ENCODE peak calls at places on chromosomes 11 and 22, in four cellular contexts. One of them, this sample, is unnamed.
A peak's percentile ranks its signal among the peaks of the same experiment; 100 is the strongest.

GRCh38 chr11:57182896-57183295 is 1.1 kb downstream of the LRRC55 start:
- DNase-seq in AG04450: no peak
- DNase-seq in AG04449: no peak
- DNase-seq in activated CD8-positive, alpha-beta T cell treated with anti-CD3 and anti-CD28 coated beads for 36 hours: no peak
- DNase-seq in this sample: no peak

GRCh38 chr11:62444271-62444833 is 25.5 kb downstream of the SCGB1A1 start:
- DNase-seq in AG04450: peak; percentile 38
- DNase-seq in activated CD8-positive, alpha-beta T cell treated with anti-CD3 and anti-CD28 coated beads for 36 hours: peak; percentile 36
- DNase-seq in AG04449: no peak
- DNase-seq in this sample: no peak

GRCh38 chr11:40384991-40385390 is 1074.5 kb downstream of the LRRC4C start:
- DNase-seq in activated CD8-positive, alpha-beta T cell treated with anti-CD3 and anti-CD28 coated beads for 36 hours: no peak
- DNase-seq in AG04449: peak; percentile 5
- DNase-seq in AG04450: no peak
- DNase-seq in this sample: peak; percentile 44

GRCh38 chr11:65646921-65647701 is 9.2 kb downstream of the SIPA1 start:
- DNase-seq in AG04450: no peak
- DNase-seq in AG04449: no peak
- DNase-seq in activated CD8-positive, alpha-beta T cell treated with anti-CD3 and anti-CD28 coated beads for 36 hours: no peak
- DNase-seq in this sample: no peak

GRCh38 chr22:42275176-42275575 is 4.7 kb upstream of the TCF20 start:
- DNase-seq in AG04449: no peak
- DNase-seq in activated CD8-positive, alpha-beta T cell treated with anti-CD3 and anti-CD28 coated beads for 36 hours: no peak
- DNase-seq in AG04450: no peak
- DNase-seq in this sample: no peak

GRCh38 chr11:100557830-100558611 is 129.1 kb upstream of the ARHGAP42 start:
- DNase-seq in activated CD8-positive, alpha-beta T cell treated with anti-CD3 and anti-CD28 coated beads for 36 hours: no peak
- DNase-seq in AG04449: no peak
- DNase-seq in AG04450: no peak
- DNase-seq in this sample: no peak

GRCh38 chr11:65340226-65340625 is 6.6 kb downstream of the DPF2 start:
- DNase-seq in activated CD8-positive, alpha-beta T cell treated with anti-CD3 and anti-CD28 coated beads for 36 hours: no peak
- DNase-seq in AG04449: no peak
- DNase-seq in AG04450: no peak
- DNase-seq in this sample: no peak

GRCh38 chr11:63536669-63537292 is at the start of gene PLAAT4:
- DNase-seq in AG04450: no peak
- DNase-seq in activated CD8-positive, alpha-beta T cell treated with anti-CD3 and anti-CD28 coated beads for 36 hours: no peak
- DNase-seq in AG04449: no peak
- DNase-seq in this sample: peak; percentile 30

GRCh38 chr11:93507517-93507916 is 35.7 kb downstream of the SMCO4 start:
- DNase-seq in activated CD8-positive, alpha-beta T cell treated with anti-CD3 and anti-CD28 coated beads for 36 hours: no peak
- DNase-seq in AG04449: no peak
- DNase-seq in AG04450: no peak
- DNase-seq in this sample: no peak

GRCh38 chr22:32208681-32209080 is 3.8 kb upstream of the RFPL2 start:
- DNase-seq in activated CD8-positive, alpha-beta T cell treated with anti-CD3 and anti-CD28 coated beads for 36 hours: no peak
- DNase-seq in AG04449: no peak
- DNase-seq in AG04450: no peak
- DNase-seq in this sample: no peak

GRCh38 chr22:31176923-31177322 is 16.9 kb downstream of the RNF185 start:
- DNase-seq in activated CD8-positive, alpha-beta T cell treated with anti-CD3 and anti-CD28 coated beads for 36 hours: no peak
- DNase-seq in AG04449: no peak
- DNase-seq in AG04450: no peak
- DNase-seq in this sample: no peak

GRCh38 chr11:124152770-124153407 is 30.3 kb upstream of the OR10D3 start:
- DNase-seq in activated CD8-positive, alpha-beta T cell treated with anti-CD3 and anti-CD28 coated beads for 36 hours: no peak
- DNase-seq in AG04450: no peak
- DNase-seq in AG04449: no peak
- DNase-seq in this sample: no peak
- TF ChIP-seq CTCF in activated CD8-positive, alpha-beta T cell treated with anti-CD3 and anti-CD28 coated beads for 36 hours: no peak
- TF ChIP-seq CTCF in AG04450: peak; percentile 16
- TF ChIP-seq CTCF in AG04449: no peak
- TF ChIP-seq CTCF in this sample: no peak

GRCh38 chr11:108170191-108170590 is 48.8 kb downstream of the ACAT1 start:
- DNase-seq in AG04449: no peak
- DNase-seq in activated CD8-positive, alpha-beta T cell treated with anti-CD3 and anti-CD28 coated beads for 36 hours: no peak
- DNase-seq in AG04450: no peak
- DNase-seq in this sample: no peak

DNA sequence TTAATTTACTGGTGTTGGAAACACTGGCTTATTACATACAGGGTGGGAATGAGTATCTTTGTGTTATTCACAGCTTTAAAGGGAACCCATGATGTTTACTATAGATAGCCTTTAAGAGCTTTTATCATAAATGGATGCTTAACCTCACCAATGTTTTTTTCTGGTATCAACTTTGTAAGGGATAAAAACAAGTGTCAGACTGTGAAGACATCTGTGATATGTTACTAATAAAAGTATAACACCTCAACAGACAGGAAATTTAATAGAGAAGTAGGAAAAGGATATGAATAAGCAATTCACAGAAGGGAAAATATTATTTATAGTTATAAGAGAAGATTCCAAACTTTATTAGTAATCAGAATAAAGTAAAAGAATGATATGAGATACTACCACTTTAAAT is 46.3 kb downstream of the ACAT1 start:
- DNase-seq in AG04449: no peak
- DNase-seq in AG04450: no peak
- DNase-seq in activated CD8-positive, alpha-beta T cell treated with anti-CD3 and anti-CD28 coated beads for 36 hours: no peak
- DNase-seq in this sample: no peak
- TF ChIP-seq CTCF in AG04449: no peak
- TF ChIP-seq CTCF in AG04450: no peak
- TF ChIP-seq CTCF in activated CD8-positive, alpha-beta T cell treated with anti-CD3 and anti-CD28 coated beads for 36 hours: no peak
- TF ChIP-seq CTCF in this sample: no peak

DNA sequence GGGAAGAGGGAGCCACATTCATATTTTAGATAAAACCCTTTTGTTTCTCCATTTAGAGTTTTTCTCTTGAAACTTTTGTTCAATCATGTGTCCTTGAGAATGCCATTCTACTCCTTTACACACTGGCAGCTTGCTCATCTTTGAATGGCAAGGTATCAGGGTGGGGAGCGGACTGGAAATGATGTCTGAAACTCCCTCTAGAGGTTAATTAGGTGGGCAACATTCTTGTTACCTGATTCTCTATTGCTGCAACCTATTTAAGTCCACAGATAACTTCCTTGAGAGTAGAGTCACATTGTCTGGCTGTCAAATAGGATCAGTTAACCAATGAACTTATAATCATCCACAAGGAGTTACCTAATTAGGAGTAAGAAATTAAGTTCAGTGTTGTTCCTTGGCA is 533.6 kb upstream of the API5 start:
- DNase-seq in AG04450: no peak
- DNase-seq in activated CD8-positive, alpha-beta T cell treated with anti-CD3 and anti-CD28 coated beads for 36 hours: no peak
- DNase-seq in AG04449: no peak
- DNase-seq in this sample: no peak
- TF ChIP-seq CTCF in AG04450: no peak
- TF ChIP-seq CTCF in activated CD8-positive, alpha-beta T cell treated with anti-CD3 and anti-CD28 coated beads for 36 hours: no peak
- TF ChIP-seq CTCF in AG04449: no peak
- TF ChIP-seq CTCF in this sample: no peak

GRCh38 chr11:47163198-47163597 is 13.5 kb downstream of the ARFGAP2 start:
- DNase-seq in activated CD8-positive, alpha-beta T cell treated with anti-CD3 and anti-CD28 coated beads for 36 hours: no peak
- DNase-seq in AG04450: no peak
- DNase-seq in AG04449: no peak
- DNase-seq in this sample: no peak

GRCh38 chr11:47160753-47161133 is 15.9 kb downstream of the ARFGAP2 start:
- DNase-seq in AG04450: no peak
- DNase-seq in AG04449: no peak
- DNase-seq in activated CD8-positive, alpha-beta T cell treated with anti-CD3 and anti-CD28 coated beads for 36 hours: no peak
- DNase-seq in this sample: no peak

GRCh38 chr11:47162426-47162825 is 14.3 kb downstream of the ARFGAP2 start:
- DNase-seq in activated CD8-positive, alpha-beta T cell treated with anti-CD3 and anti-CD28 coated beads for 36 hours: no peak
- DNase-seq in AG04449: no peak
- DNase-seq in AG04450: no peak
- DNase-seq in this sample: no peak

GRCh38 chr11:47161134-47161854 is 15.4 kb downstream of the ARFGAP2 start:
- DNase-seq in AG04449: no peak
- DNase-seq in activated CD8-positive, alpha-beta T cell treated with anti-CD3 and anti-CD28 coated beads for 36 hours: peak; percentile 74
- DNase-seq in AG04450: no peak
- DNase-seq in this sample: peak; percentile 36

DNA sequence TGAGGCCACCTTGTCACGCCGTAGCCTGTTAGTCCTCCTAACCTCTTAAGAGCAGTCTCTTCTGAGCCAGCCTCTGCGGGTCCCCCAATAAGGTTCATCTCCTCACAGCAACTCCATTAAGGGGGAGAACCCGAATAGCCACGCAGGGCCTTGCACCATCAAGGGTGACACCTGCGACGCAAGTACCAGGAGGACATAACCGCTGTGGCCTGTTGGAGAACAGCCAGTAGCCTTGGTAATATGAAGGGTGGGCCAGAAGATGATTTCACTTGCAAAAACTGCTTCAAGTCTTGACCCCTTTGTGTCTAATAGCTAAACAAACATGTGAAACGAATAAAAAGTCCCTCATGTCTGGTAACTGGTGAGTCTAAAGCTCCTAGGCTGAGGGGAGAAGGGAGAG is 14.8 kb downstream of the ARFGAP2 start:
- DNase-seq in AG04450: no peak
- DNase-seq in activated CD8-positive, alpha-beta T cell treated with anti-CD3 and anti-CD28 coated beads for 36 hours: no peak
- DNase-seq in AG04449: no peak
- DNase-seq in this sample: no peak
- TF ChIP-seq CTCF in AG04450: no peak
- TF ChIP-seq CTCF in activated CD8-positive, alpha-beta T cell treated with anti-CD3 and anti-CD28 coated beads for 36 hours: no peak
- TF ChIP-seq CTCF in AG04449: no peak
- TF ChIP-seq CTCF in this sample: no peak

DNA sequence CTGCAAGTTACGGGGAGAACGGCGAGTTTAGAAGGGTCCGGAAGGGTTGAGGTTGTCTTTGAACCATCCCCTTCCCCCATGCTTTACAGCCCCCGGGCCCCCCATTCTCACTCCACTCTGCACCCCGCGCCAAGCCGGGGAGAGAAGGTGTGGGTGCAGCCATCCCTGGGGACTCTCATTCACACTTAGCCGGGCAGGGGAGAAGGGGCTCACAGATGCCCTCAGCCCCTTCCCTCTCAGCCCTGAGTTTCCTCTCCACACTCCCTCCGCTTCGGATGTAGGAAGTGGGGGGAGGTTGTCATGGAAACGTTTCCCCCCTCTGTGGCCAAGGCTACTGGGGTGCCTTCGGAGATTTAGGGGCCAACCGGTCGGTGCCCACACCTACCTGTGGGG is 333 bp downstream of the CADM1 start:
- DNase-seq in AG04450: no peak
- DNase-seq in activated CD8-positive, alpha-beta T cell treated with anti-CD3 and anti-CD28 coated beads for 36 hours: no peak
- DNase-seq in AG04449: no peak
- DNase-seq in this sample: no peak
- TF ChIP-seq CTCF in AG04450: no peak
- TF ChIP-seq CTCF in activated CD8-positive, alpha-beta T cell treated with anti-CD3 and anti-CD28 coated beads for 36 hours: no peak
- TF ChIP-seq CTCF in AG04449: no peak
- TF ChIP-seq CTCF in this sample: no peak

DNA sequence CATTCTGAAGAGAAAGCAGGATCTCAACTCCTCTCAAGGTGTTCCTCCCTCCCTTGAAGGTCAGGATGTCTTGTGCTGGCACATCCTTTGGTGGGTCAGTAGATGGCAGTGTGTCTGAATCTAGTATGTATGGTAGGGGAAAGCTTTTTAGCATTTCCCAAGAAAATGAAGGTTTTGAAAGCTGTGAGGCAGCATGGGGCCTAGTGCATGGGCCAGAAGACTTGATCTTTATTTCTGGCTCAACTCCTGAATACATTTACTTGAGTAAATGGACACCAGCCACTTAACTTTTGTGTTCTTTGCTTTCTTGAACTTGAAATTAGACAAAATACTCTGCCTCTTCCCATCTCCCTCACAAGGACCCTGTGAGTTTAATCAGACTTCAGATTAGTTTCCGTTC is 289.0 kb downstream of the CASP12 start:
- DNase-seq in AG04450: peak; percentile 38
- DNase-seq in AG04449: no peak
- DNase-seq in activated CD8-positive, alpha-beta T cell treated with anti-CD3 and anti-CD28 coated beads for 36 hours: peak; percentile 29
- DNase-seq in this sample: peak; percentile 25
- TF ChIP-seq CTCF in AG04450: peak; percentile 87
- TF ChIP-seq CTCF in AG04449: peak; percentile 79
- TF ChIP-seq CTCF in activated CD8-positive, alpha-beta T cell treated with anti-CD3 and anti-CD28 coated beads for 36 hours: peak; percentile 72
- TF ChIP-seq CTCF in this sample: peak; percentile 88

GRCh38 chr22:36961626-36962025 is 48.2 kb downstream of the CSF2RB start:
- DNase-seq in AG04450: no peak
- DNase-seq in activated CD8-positive, alpha-beta T cell treated with anti-CD3 and anti-CD28 coated beads for 36 hours: no peak
- DNase-seq in AG04449: no peak
- DNase-seq in this sample: no peak
- TF ChIP-seq CTCF in AG04450: no peak
- TF ChIP-seq CTCF in activated CD8-positive, alpha-beta T cell treated with anti-CD3 and anti-CD28 coated beads for 36 hours: no peak
- TF ChIP-seq CTCF in AG04449: no peak
- TF ChIP-seq CTCF in this sample: no peak

GRCh38 chr11:19660076-19660475 is 52.6 kb upstream of the NAV2 start:
- DNase-seq in AG04450: no peak
- DNase-seq in AG04449: no peak
- DNase-seq in activated CD8-positive, alpha-beta T cell treated with anti-CD3 and anti-CD28 coated beads for 36 hours: peak; percentile 38
- DNase-seq in this sample: no peak
- TF ChIP-seq CTCF in AG04450: no peak
- TF ChIP-seq CTCF in AG04449: no peak
- TF ChIP-seq CTCF in activated CD8-positive, alpha-beta T cell treated with anti-CD3 and anti-CD28 coated beads for 36 hours: no peak
- TF ChIP-seq CTCF in this sample: no peak